ENCODE peak calls at places on chromosome 11, in four cellular contexts. I is ovary, H is stomach, G is gastrocnemius medialis. R is an unnamed sample.

GRCh38 chr11:46490576-46491100 is 99.1 kb upstream of the CHRM4 start:
- DNase-seq in H (no peak), I (no peak), G (no peak), R (no peak)

GRCh38 chr11:68335693-68336092 is 23.3 kb downstream of the LRP5 start:
- DNase-seq in G (no peak), H (no peak), I (no peak), R (no peak)

GRCh38 chr11:285894-286220 is 3.1 kb upstream of the PGGHG start:
- DNase-seq in H (no peak), G (no peak), I (peak), R (peak)

GRCh38 chr11:40062616-40063015 is 1396.8 kb downstream of the LRRC4C start:
- DNase-seq in I (no peak), G (no peak), H (no peak), R (no peak)

GRCh38 chr11:3200388-3201111 is 18.1 kb downstream of the MRGPRG start:
- DNase-seq in H (no peak), I (peak), G (no peak), R (no peak)

GRCh38 chr11:12455938-12456337 is 78.6 kb downstream of the PARVA start:
- DNase-seq in H (no peak), G (no peak), I (no peak), R (no peak)

GRCh38 chr11:34671946-34672345 is 51.1 kb downstream of the EHF start:
- DNase-seq in I (no peak), H (no peak), G (no peak), R (no peak)

GRCh38 chr11:69311767-69312385 is 17.9 kb downstream of the MYEOV start:
- DNase-seq in H (no peak), I (peak), G (no peak), R (no peak)

GRCh38 chr11:122634507-122634906 is 21.0 kb upstream of the UBASH3B start:
- DNase-seq in G (peak), I (no peak), H (peak), R (no peak)

GRCh38 chr11:93330446-93330984 is at the start of gene DEUP1:
- DNase-seq in I (peak), H (peak), G (no peak), R (peak)

GRCh38 chr11:73325036-73325981 is 17.2 kb downstream of the ARHGEF17 start:
- DNase-seq in G (no peak), H (no peak), I (no peak), R (peak)

GRCh38 chr11:46874586-46874985 is 28.5 kb upstream of the CKAP5 start:
- DNase-seq in I (no peak), G (no peak), H (no peak), R (no peak)

GRCh38 chr11:33829430-33830141 is 55.3 kb upstream of the FBXO3 start:
- DNase-seq in I (peak), G (peak), H (peak), R (peak)

GRCh38 chr11:91263698-91264097 is 960.9 kb upstream of the FAT3 start:
- DNase-seq in G (no peak), H (no peak), I (no peak), R (no peak)

GRCh38 chr11:76781046-76781801 is 1.9 kb upstream of the TSKU start:
- DNase-seq in H (no peak), G (no peak), I (no peak), R (no peak)
- H3K4me3 ChIP-seq in H (no peak), G (no peak), I (no peak), R (no peak)

DNA sequence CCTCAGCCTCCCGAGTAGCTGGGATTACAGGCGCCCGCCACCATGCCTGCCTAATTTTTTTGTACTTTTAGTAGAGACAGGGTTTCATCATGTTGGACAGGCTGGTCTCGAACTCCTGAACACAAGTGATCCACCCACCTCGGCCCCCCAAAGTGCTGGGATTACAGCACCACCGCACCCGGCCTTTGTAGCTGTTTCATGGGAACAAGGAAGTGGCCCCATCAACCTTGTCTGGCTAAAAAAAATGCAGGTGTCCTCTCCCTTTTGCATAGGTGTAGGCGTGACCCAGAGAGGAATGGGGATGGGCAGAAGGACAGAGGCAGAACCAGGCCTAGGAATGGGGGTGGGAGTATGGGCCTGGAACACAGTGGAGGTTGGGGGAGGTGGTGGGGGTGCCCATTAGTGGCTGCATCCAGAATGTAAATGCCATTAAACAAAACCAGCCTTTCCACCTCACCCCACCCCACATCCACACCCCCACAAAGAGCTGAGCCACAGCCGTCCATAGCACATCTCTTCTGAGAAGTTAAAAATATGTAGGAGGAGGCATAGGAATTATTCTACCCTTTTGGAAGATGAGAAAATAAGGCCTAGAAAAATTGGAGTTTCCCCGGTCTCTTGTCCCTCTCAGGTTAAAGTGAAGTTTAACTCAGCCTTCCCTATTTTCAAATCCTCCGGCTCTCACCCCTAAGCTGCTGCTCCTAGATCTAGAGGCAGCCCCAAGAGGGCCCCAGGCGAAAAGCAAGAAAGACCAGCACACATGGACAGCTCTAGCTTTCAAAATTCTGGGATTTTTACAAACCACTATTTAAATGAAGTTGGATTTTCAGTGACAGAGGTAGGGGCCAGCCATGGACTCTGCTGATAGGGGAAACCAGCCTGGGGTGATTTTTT is 22.7 kb upstream of the SCGB1A1 start:
- DNase-seq in G (no peak), H (no peak), I (peak), R (no peak)
- H3K27ac ChIP-seq in G (no peak), H (no peak), I (no peak), R (no peak)

GRCh38 chr11:62445314-62445740 is 26.5 kb downstream of the SCGB1A1 start:
- DNase-seq in G (no peak), H (peak), I (peak), R (no peak)
- H3K4me3 ChIP-seq in G (peak), H (no peak), I (no peak), R (no peak)

DNA sequence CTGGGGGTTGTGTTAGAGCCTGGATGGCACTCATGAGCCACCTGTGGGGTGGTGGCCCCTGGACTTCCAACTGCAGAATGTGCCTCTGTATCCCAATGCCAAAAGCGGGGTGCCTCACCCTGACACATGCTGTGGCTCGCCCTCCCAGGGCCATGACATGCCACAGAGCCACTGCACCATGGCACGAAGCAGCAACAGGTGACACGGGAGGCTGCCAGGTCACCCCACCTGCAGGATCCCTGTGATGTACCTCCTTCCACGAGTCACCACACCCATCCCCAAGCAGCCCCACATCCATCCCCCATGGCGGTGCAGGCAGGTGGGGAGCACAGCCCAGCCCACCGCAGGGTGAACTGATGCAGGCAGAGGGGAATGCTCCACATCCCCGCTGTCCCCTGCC is 14.8 kb downstream of the NECTIN1 start:
- DNase-seq in G (no peak), H (no peak), I (no peak), R (no peak)
- H3K27ac ChIP-seq in G (no peak), H (no peak), I (no peak), R (no peak)

GRCh38 chr11:32437406-32438345 is 2.3 kb upstream of the WT1 start:
- DNase-seq in H (no peak), G (no peak), I (peak), R (no peak)

GRCh38 chr11:32439488-32440210 is 4.3 kb upstream of the WT1 start:
- DNase-seq in I (peak), G (no peak), H (no peak), R (no peak)

GRCh38 chr11:32438346-32438882 is 3.1 kb upstream of the WT1 start:
- DNase-seq in G (no peak), H (no peak), I (no peak), R (no peak)

GRCh38 chr11:32440372-32440888 is 5.1 kb upstream of the WT1 start:
- DNase-seq in I (no peak), H (no peak), G (no peak), R (no peak)

DNA sequence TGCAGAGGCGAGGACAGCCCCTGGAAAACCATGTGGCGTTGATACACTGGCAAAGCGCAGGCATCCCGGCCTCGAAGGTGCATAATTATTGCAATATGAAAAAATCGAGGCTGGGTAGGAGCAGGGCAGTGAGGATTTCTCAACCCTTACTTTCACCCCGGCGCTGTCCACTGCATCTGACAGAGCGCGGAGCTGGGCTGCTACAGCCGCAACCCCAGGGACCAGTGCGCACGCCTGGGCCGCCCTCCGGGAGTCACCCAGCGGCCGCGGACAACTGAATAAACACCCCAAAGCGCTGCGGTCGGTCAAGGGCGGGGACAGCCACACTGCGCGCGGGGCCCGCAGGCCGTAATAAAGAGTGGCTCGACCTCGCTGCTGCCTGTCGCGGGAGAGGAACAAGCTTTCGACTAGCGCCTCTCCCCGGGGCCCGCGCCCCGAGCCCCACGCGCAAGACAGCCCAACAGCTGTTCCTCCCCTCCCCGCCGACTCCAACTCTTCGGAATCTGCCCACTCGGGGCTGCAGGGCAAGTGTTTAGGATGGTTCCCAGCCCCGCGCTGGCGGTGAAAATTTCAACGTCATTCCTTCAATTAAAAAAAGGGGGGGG is 3.6 kb upstream of the WT1 start:
- DNase-seq in H (no peak), G (no peak), I (peak), R (no peak)
- H3K4me3 ChIP-seq in H (peak), G (no peak), I (peak), R (peak)

GRCh38 chr11:111448420-111448819 is 63.8 kb downstream of the BTG4 start:
- DNase-seq in I (no peak), G (no peak), H (no peak), R (no peak)
- H3K27ac ChIP-seq in I (no peak), G (no peak), H (no peak), R (no peak)

R was measured in heart right ventricle.